ENCODE peak calls at places on chromosomes 12 and 14, in nine cellular contexts. R is HCT116, S is GM23338, Y is A549, W is GM12878, I is K562, A is SK-N-SH, F is HepG2, M is HL-60. P is an unnamed sample.

GRCh38 chr12:58918475-58918874 is 1.8 kb downstream of the LRIG3 start:
- DNase-seq in S (no peak), M (no peak), R (no peak), W (no peak), F (no peak), Y (no peak), A (no peak), I (no peak), P (no peak)

GRCh38 chr12:56221233-56221756 is 427 bp downstream of the RNF41 start:
- DNase-seq in M (no peak), S (peak), F (no peak), I (no peak), A (peak), Y (peak), W (no peak), R (no peak), P (no peak)

GRCh38 chr12:5083955-5084849 is 40.5 kb downstream of the KCNA5 start:
- DNase-seq in R (peak), W (peak), I (peak), Y (peak), S (peak), M (peak), A (peak), F (peak), P (peak)

GRCh38 chr12:116053479-116054195 is 223.9 kb downstream of the MED13L start:
- DNase-seq in R (no peak), I (no peak), W (no peak), Y (no peak), M (no peak), A (no peak), S (no peak), F (peak), P (no peak)

GRCh38 chr12:32765906-32766305 is 10.2 kb upstream of the YARS2 start:
- DNase-seq in S (no peak), M (no peak), I (no peak), R (no peak), W (no peak), A (no peak), F (no peak), Y (no peak), P (no peak)

GRCh38 chr14:23436327-23437141 is 1.1 kb upstream of the MYH7 start:
- DNase-seq in R (no peak), A (no peak), W (no peak), Y (no peak), S (no peak), F (no peak), I (peak), M (no peak), P (no peak)

GRCh38 chr14:102805454-102805891 is 28.2 kb downstream of the TRAF3 start:
- DNase-seq in M (no peak), A (no peak), R (peak), S (no peak), F (no peak), I (no peak), W (no peak), Y (no peak), P (no peak)

GRCh38 chr12:52395761-52396434 is 10.2 kb downstream of the KRT82 start:
- DNase-seq in M (no peak), F (peak), R (peak), S (peak), I (peak), Y (peak), W (no peak), A (no peak), P (no peak)

GRCh38 chr12:69254046-69254445 is 14.7 kb downstream of the CPSF6 start:
- DNase-seq in Y (peak), W (peak), R (peak), A (peak), M (peak), S (peak), I (peak), F (peak), P (peak)

GRCh38 chr14:74400328-74400727 is 25.7 kb downstream of the SYNDIG1L start:
- DNase-seq in W (no peak), M (no peak), S (peak), R (peak), A (no peak), F (no peak), Y (peak), I (peak), P (no peak)

GRCh38 chr14:105474478-105475268 is at the start of gene CRIP2:
- DNase-seq in W (no peak), A (peak), F (no peak), M (no peak), I (peak), S (peak), Y (peak), R (no peak), P (no peak)

GRCh38 chr14:85333313-85333712 is 196.6 kb upstream of the FLRT2 start:
- DNase-seq in W (no peak), I (no peak), S (no peak), F (no peak), R (no peak), M (no peak), A (no peak), Y (no peak), P (no peak)

GRCh38 chr14:103100281-103101121 is 6.0 kb downstream of the EXOC3L4 start:
- DNase-seq in I (no peak), A (no peak), S (no peak), R (no peak), W (no peak), Y (no peak), M (no peak), F (peak), P (no peak)

GRCh38 chr12:114920828-114921579 is 237.0 kb upstream of the TBX3 start:
- DNase-seq in S (no peak), R (no peak), F (no peak), M (no peak), A (no peak), Y (no peak), W (no peak), I (no peak), P (no peak)

GRCh38 chr14:44803239-44803905 is 158.4 kb downstream of the KLHL28 start:
- DNase-seq in A (peak), I (peak), Y (peak), S (peak), W (peak), M (no peak), R (peak), F (peak), P (peak)

GRCh38 chr12:66668311-66668710 is 10.6 kb downstream of the GRIP1 start:
- DNase-seq in A (no peak), I (no peak), Y (no peak), S (no peak), F (no peak), W (no peak), M (no peak), R (no peak), P (no peak)

GRCh38 chr12:123771261-123771660 is 9.2 kb downstream of the DNAH10 start:
- DNase-seq in R (no peak), I (no peak), W (no peak), S (no peak), M (no peak), A (no peak), F (no peak), Y (no peak), P (no peak)
- TF ChIP-seq REST in R (no peak), I (no peak), W (no peak), S (no peak), M (no peak), A (no peak), F (no peak), Y (no peak), P (no peak)

GRCh38 chr14:92651106-92651792 is 97.2 kb downstream of the LGMN start:
- DNase-seq in I (no peak), R (no peak), W (peak), A (no peak), F (no peak), S (no peak), Y (no peak), M (peak), P (no peak)
- TF ChIP-seq REST in I (no peak), R (no peak), W (no peak), A (no peak), F (no peak), S (no peak), Y (no peak), M (no peak), P (no peak)

DNA sequence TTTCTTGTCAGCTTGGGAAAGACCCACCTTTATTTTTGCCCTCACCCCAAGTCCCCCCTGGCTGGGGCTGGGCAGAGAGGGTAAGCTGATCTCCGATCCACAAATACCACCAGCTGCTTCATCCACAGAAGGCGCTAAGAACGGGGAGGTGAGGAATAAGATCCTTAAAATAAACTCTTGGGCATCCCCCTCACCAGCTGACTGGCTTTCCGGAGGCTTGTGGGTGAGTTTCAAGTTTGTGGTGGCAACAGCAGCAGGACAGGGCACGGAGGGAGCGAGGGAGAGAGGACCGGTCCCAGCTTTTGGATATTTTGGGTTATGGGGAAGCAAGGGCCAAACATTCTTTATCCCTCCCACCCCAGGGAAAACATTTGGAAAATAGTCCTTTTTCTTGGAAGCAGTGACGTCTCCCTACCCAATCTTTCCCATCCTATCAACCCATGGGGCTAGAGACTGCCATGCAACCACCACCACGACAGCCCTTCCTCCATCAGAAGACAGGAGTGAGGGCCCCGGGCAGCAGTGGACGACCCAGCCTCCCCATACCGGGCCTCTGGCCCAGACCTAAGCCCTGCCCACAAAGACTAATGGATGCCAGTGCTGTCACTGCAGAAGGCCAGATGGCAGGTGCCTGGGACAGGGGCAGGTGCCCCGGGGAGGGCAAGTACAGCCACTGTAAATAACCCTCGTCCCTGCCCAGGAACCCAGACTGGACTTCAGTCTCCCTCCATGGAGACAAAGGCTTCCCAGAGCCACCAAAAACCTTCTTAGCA is 20.5 kb upstream of the HSPB8 start:
- DNase-seq in I (no peak), F (no peak), S (no peak), Y (no peak), W (no peak), M (no peak), A (no peak), R (no peak), P (no peak)
- TF ChIP-seq REST in I (no peak), F (no peak), S (no peak), Y (no peak), W (no peak), M (no peak), A (no peak), R (no peak), P (no peak)

GRCh38 chr14:32077081-32078029 is at the start of gene ARHGAP5:
- DNase-seq in W (no peak), I (no peak), A (peak), F (peak), M (no peak), S (peak), Y (no peak), R (no peak), P (no peak)

GRCh38 chr14:32078794-32079663 is 1.9 kb downstream of the ARHGAP5 start:
- DNase-seq in A (no peak), I (no peak), F (peak), R (peak), W (no peak), S (no peak), M (no peak), Y (no peak), P (no peak)

GRCh38 chr14:32080001-32080510 is 3.0 kb downstream of the ARHGAP5 start:
- DNase-seq in S (no peak), W (no peak), M (no peak), A (no peak), R (no peak), F (no peak), Y (no peak), I (no peak), P (no peak)

GRCh38 chr14:32076278-32077080 is 625 bp upstream of the ARHGAP5 start:
- DNase-seq in F (peak), I (peak), M (peak), A (peak), R (peak), S (peak), W (peak), Y (peak), P (peak)

GRCh38 chr14:32078030-32078793 is 1.1 kb downstream of the ARHGAP5 start:
- DNase-seq in Y (peak), W (no peak), R (no peak), A (peak), S (peak), F (peak), M (no peak), I (peak), P (no peak)
- TF ChIP-seq REST in Y (no peak), W (no peak), R (no peak), A (no peak), S (no peak), F (peak), M (no peak), I (no peak), P (no peak)

DNA sequence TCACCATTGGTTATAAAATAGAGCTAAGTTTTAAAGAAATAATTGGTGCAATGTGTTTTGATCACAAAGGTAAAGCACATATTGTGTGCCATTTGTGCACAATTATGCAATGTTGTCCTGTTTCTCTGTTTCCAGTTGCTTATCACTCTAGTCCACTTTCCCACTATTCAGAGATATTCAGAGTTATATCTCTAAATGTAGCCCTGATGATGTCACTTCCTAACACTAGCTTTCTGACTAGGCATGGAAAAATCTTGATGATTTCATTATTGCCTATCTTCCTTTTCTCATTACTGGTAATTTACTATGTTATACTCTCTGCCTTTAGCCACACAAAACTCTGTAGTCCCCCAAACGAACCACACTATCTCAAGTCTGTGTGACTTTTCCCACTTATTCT is 221.2 kb downstream of the TRHDE start:
- DNase-seq in R (no peak), M (no peak), S (no peak), Y (no peak), A (no peak), I (no peak), F (no peak), W (no peak), P (no peak)
- TF ChIP-seq REST in R (no peak), M (no peak), S (no peak), Y (no peak), A (no peak), I (no peak), F (no peak), W (no peak), P (no peak)

P was measured in Panc1.